ENCODE peak calls at places on chromosomes 2 and 18, in nine cellular contexts. X, W, G, P, O, A, S, B and E are unnamed samples.

GRCh38 chr2:181131584-181131983 is 151.2 kb downstream of the UBE2E3 start:
- DNase-seq in W (no peak), G (no peak), X (no peak), S (no peak), P (no peak), B (no peak), A (no peak), O (no peak), E (no peak)

GRCh38 chr18:34077599-34077998 is 147.1 kb downstream of the NOL4 start:
- DNase-seq in O (no peak), A (no peak), S (no peak), G (no peak), W (no peak), X (no peak), P (peak; percentile 3), B (no peak), E (no peak)

GRCh38 chr2:15943378-15943851 is 3.1 kb downstream of the MYCN start:
- DNase-seq in B (no peak), P (no peak), X (no peak), G (no peak), S (peak; percentile 85), A (peak; percentile 82), W (no peak), O (peak; percentile 36), E (no peak)

GRCh38 chr2:3639653-3640052 is 18.3 kb upstream of the ALLC start:
- DNase-seq in P (no peak), W (no peak), O (no peak), G (no peak), S (no peak), B (no peak), A (no peak), X (no peak), E (peak; percentile 0)

GRCh38 chr2:8152392-8153257 is 529.2 kb upstream of the ID2 start:
- DNase-seq in G (no peak), W (no peak), A (no peak), P (no peak), X (peak; percentile 80), B (peak; percentile 86), O (peak; percentile 77), S (no peak), E (no peak)

GRCh38 chr18:67590571-67591141 is 74.1 kb upstream of the DSEL start:
- DNase-seq in G (no peak), X (no peak), W (no peak), O (no peak), B (no peak), P (peak; percentile 46), S (no peak), A (no peak), E (no peak)

GRCh38 chr2:241811209-241811951 is 2.4 kb downstream of the NEU4 start:
- DNase-seq in P (peak; percentile 18), B (no peak), W (no peak), S (no peak), X (no peak), G (no peak), O (peak; percentile 33), A (no peak), E (no peak)

GRCh38 chr2:33791625-33792024 is 192.5 kb upstream of the FAM98A start:
- DNase-seq in G (no peak), P (peak; percentile 40), A (no peak), B (no peak), X (no peak), W (peak; percentile 53), S (no peak), O (no peak), E (no peak)

GRCh38 chr2:152587187-152587947 is 129.9 kb downstream of the PRPF40A start:
- DNase-seq in O (no peak), S (no peak), G (no peak), X (no peak), A (no peak), P (peak; percentile 43), B (no peak), W (peak; percentile 38), E (no peak)

GRCh38 chr2:196290569-196290968 is 119.2 kb upstream of the STK17B start:
- DNase-seq in W (no peak), P (no peak), S (no peak), X (no peak), O (no peak), G (no peak), A (peak; percentile 14), B (no peak), E (no peak)

GRCh38 chr2:171287606-171288005 is 126.9 kb upstream of the TLK1 start:
- DNase-seq in B (no peak), W (no peak), O (no peak), S (no peak), X (no peak), P (peak; percentile 9), A (no peak), G (no peak), E (no peak)

GRCh38 chr2:17355608-17356329 is 162.5 kb downstream of the RAD51AP2 start:
- DNase-seq in P (peak; percentile 13), B (no peak), G (no peak), O (peak; percentile 17), W (no peak), X (peak; percentile 12), A (no peak), S (no peak), E (no peak)

GRCh38 chr18:34807106-34807796 is 97.2 kb downstream of the DTNA start:
- DNase-seq in B (no peak), S (peak; percentile 6), X (no peak), G (no peak), O (no peak), A (no peak), P (no peak), W (peak; percentile 39), E (no peak)

GRCh38 chr2:119192893-119193292 is 30.7 kb upstream of the STEAP3 start:
- DNase-seq in G (no peak), W (no peak), O (no peak), P (no peak), A (no peak), X (no peak), B (no peak), S (no peak), E (no peak)

GRCh38 chr18:75160315-75160714 is 48.6 kb downstream of the PTGR3 start:
- DNase-seq in W (no peak), G (no peak), S (peak; percentile 32), P (no peak), A (no peak), X (no peak), O (no peak), B (no peak), E (no peak)

GRCh38 chr2:28338754-28339325 is 53.8 kb upstream of the FOSL2 start:
- DNase-seq in B (no peak), O (no peak), X (no peak), A (no peak), S (peak; percentile 64), W (peak; percentile 58), P (no peak), G (no peak), E (no peak)
- TF ChIP-seq CTCF in B (no peak), O (no peak), X (no peak), A (no peak), S (no peak), W (no peak), P (no peak), G (no peak), E (no peak)

GRCh38 chr18:26963292-26963691 is 97.8 kb upstream of the AQP4 start:
- DNase-seq in P (peak; percentile 4), W (no peak), S (no peak), A (peak; percentile 28), X (no peak), B (no peak), G (no peak), O (no peak), E (no peak)
- TF ChIP-seq CTCF in P (no peak), W (peak; percentile 41), S (peak; percentile 47), A (peak; percentile 24), X (no peak), B (peak; percentile 26), G (no peak), O (no peak), E (no peak)

GRCh38 chr2:190418717-190419116 is 10.6 kb downstream of the MFSD6 start:
- DNase-seq in A (no peak), B (no peak), O (no peak), X (no peak), S (no peak), W (peak; percentile 52), G (no peak), P (no peak), E (no peak)
- TF ChIP-seq CTCF in A (no peak), B (no peak), O (no peak), X (no peak), S (no peak), W (no peak), G (no peak), P (no peak), E (no peak)

GRCh38 chr18:7020995-7021777 is 96.4 kb downstream of the LAMA1 start:
- DNase-seq in B (no peak), W (no peak), G (no peak), O (no peak), X (no peak), P (no peak), A (no peak), S (no peak), E (no peak)

GRCh38 chr18:7025194-7025593 is 92.4 kb downstream of the LAMA1 start:
- DNase-seq in P (no peak), W (no peak), G (no peak), B (no peak), A (no peak), O (no peak), S (no peak), X (no peak), E (no peak)

GRCh38 chr18:7023581-7023980 is 94.0 kb downstream of the LAMA1 start:
- DNase-seq in P (no peak), W (no peak), S (no peak), A (no peak), B (no peak), X (no peak), G (no peak), O (no peak), E (no peak)

GRCh38 chr18:7017013-7017412 is 100.6 kb downstream of the LAMA1 start:
- DNase-seq in O (no peak), A (no peak), P (peak; percentile 23), G (no peak), X (no peak), B (no peak), S (no peak), W (no peak), E (no peak)

DNA sequence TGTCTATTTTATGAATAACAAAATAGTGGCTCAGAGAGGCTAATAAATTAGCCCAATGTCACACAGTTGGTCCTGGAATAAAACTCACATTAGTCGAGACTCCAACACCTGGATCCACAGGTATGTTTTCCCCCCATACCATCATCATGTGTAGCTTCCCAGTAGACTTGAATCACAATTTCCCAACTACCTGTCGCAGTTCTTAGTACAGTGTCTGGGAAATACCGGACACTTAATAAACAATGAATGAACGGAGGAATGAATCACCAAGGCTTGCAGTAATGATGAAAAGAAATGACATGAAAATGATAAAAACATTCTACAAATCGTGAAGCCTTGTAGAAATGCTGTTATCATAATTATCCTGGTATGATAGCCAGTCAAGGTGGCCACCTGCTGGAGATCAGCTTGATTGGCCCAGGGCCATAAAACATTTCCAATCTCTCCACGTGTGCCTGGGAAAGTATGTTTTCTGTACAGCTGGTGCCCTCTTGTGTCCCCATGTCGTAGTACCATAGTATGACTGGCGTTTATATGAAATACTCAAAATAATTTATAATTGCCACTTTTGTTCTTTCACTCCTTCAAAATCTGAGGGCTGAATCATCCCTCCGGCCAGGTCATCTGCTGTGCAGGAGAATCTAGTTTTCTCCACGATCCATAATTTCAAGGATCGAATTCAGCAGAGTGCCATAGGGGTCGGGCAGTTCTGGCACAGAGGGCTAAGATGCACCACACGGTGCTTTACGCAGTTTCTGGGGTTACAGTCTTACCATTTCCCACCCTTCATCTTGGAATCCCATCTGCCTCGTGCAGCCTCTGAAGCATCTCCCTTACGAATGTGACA is 95.4 kb downstream of the LAMA1 start:
- DNase-seq in A (peak; percentile 29), P (peak; percentile 52), B (peak; percentile 26), G (no peak), S (peak; percentile 4), O (no peak), X (peak; percentile 14), W (peak; percentile 60), E (no peak)
- TF ChIP-seq CTCF in A (peak; percentile 32), P (peak; percentile 31), B (peak; percentile 69), G (no peak), S (peak; percentile 30), O (no peak), X (peak; percentile 9), W (peak; percentile 66), E (no peak)